ENCODE peak calls at places on chromosomes 3 and 15, in four cellular contexts. D, A, B and M are unnamed samples. For H3K27me3, the result is how much of the 10 kb centered on the place peaks cover.

GRCh38 chr15:66707310-66708160 is 5.5 kb downstream of the SMAD6 start:
- DNase-seq in D (no peak), A (peak), B (peak), M (no peak)

GRCh38 chr15:59678620-59679019 is 10.5 kb downstream of the BNIP2 start:
- DNase-seq in D (no peak), A (no peak), B (no peak), M (no peak)

GRCh38 chr3:100561459-100562158 is 47.8 kb upstream of the ADGRG7 start:
- DNase-seq in D (no peak), A (no peak), B (no peak), M (no peak)

GRCh38 chr15:24761704-24762302 is 86.2 kb downstream of the NPAP1 start:
- DNase-seq in D (no peak), A (no peak), B (no peak), M (no peak)

GRCh38 chr15:65641723-65642475 is 20.2 kb downstream of the SLC24A1 start:
- DNase-seq in D (no peak), A (no peak), B (no peak), M (no peak)

GRCh38 chr15:49370782-49371181 is 52.3 kb upstream of the FGF7 start:
- DNase-seq in D (no peak), A (no peak), B (no peak), M (no peak)

GRCh38 chr15:25710184-25710583 is 152.9 kb downstream of the ATP10A start:
- DNase-seq in D (no peak), A (no peak), B (no peak), M (no peak)

GRCh38 chr3:194268659-194269487 is 82.3 kb downstream of the CPN2 start:
- DNase-seq in D (no peak), A (no peak), B (peak), M (no peak)

GRCh38 chr3:17894434-17895060 is 152.1 kb upstream of the TBC1D5 start:
- DNase-seq in D (no peak), A (peak), B (no peak), M (no peak)

GRCh38 chr15:83193721-83194120 is 13.9 kb downstream of the HDGFL3 start:
- DNase-seq in D (no peak), A (no peak), B (no peak), M (no peak)
- H3K4me3 ChIP-seq in D (no peak), A (no peak), B (no peak), M (no peak)

GRCh38 chr15:67820147-67820991 is 4.9 kb upstream of the SKOR1 start:
- DNase-seq in D (no peak), A (no peak), B (no peak), M (no peak)
- H3K27me3 ChIP-seq in D (under half), A (half or more), B (half or more), M (under half)

GRCh38 chr3:126351771-126352475 is 5.3 kb downstream of the KLF15 start:
- DNase-seq in D (no peak), A (no peak), B (peak), M (no peak)
- H3K4me3 ChIP-seq in D (no peak), A (no peak), B (no peak), M (no peak)

GRCh38 chr15:101126618-101127502 is 125.0 kb downstream of the CHSY1 start:
- DNase-seq in D (no peak), A (no peak), B (no peak), M (peak)

GRCh38 chr15:101129851-101130250 is 122.0 kb downstream of the CHSY1 start:
- DNase-seq in D (no peak), A (no peak), B (no peak), M (no peak)

GRCh38 chr15:101128191-101128590 is 123.7 kb downstream of the CHSY1 start:
- DNase-seq in D (no peak), A (no peak), B (peak), M (no peak)

GRCh38 chr15:101128696-101129095 is 123.2 kb downstream of the CHSY1 start:
- DNase-seq in D (no peak), A (no peak), B (no peak), M (peak)

DNA sequence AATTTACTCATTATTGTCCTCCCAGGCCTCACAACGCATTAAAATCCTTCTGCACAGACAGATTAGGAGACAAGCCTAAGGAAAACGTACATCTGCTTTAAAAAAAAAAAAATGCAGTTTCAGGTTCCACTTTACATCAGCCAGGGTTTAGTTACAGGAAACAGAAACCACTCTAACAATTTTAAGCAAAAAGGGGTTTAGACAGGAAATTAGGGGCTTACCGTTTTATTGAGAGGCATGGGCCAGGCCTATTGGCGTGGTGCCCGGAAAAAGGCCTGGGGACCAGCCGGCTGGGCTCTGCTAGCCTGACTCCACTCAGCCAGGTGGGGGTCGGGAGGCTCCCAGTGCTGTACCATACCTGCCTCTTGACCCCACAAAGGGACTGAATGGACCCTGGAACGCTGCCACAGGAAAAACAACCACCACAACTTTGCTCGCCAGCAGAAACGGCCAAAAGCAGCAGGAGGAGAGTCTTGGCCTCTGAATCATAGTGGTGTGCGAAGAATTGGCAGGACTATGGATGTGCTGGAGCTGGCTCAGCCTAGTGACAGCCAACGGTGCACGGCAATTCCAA is 124.3 kb downstream of the CHSY1 start:
- DNase-seq in D (no peak), A (peak), B (peak), M (no peak)
- H3K27me3 ChIP-seq in D (under half), A (under half), B (under half), M (under half)

DNA sequence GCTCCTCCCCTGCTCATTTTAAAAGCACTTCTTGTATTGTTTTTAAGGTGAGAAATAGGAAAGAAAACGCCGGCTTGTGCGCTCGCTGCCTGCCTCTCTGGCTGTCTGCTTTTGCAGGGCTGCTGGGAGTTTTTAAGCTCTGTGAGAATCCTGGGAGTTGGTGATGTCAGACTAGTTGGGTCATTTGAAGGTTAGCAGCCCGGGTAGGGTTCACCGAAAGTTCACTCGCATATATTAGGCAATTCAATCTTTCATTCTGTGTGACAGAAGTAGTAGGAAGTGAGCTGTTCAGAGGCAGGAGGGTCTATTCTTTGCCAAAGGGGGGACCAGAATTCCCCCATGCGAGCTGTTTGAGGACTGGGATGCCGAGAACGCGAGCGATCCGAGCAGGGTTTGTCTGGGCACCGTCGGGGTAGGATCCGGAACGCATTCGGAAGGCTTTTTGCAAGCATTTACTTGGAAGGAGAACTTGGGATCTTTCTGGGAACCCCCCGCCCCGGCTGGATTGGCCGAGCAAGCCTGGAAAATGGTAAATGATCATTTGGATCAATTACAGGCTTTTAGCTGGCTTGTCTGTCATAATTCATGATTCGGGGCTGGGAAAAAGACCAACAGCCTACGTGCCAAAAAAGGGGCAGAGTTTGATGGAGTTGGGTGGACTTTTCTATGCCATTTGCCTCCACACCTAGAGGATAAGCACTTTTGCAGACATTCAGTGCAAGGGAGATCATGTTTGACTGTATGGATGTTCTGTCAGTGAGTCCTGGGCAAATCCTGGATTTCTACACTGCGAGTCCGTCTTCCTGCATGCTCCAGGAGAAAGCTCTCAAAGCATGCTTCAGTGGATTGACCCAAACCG is at the start of gene RARB:
- DNase-seq in D (no peak), A (peak), B (peak), M (no peak)
- H3K4me3 ChIP-seq in D (no peak), A (peak), B (peak), M (no peak)

GRCh38 chr3:177345973-177346503 is 148.8 kb upstream of the TBL1XR1 start:
- DNase-seq in D (no peak), A (no peak), B (no peak), M (no peak)
- H3K27me3 ChIP-seq in D (under half), A (under half), B (under half), M (under half)